ENCODE peak calls at places on chromosomes 11 and 22, in four cellular contexts. D is BE2C, O is heart left ventricle, V is body of pancreas. P is an unnamed sample. For H3K4me1, the result is how much of the 10 kb centered on the place peaks cover.

GRCh38 chr11:285021-285893 is 3.7 kb upstream of the PGGHG start:
- DNase-seq in D (no peak), O (peak), V (no peak), P (no peak)

GRCh38 chr11:36471577-36471976 is 38.5 kb downstream of the TRAF6 start:
- DNase-seq in D (no peak), O (no peak), V (no peak), P (no peak)

GRCh38 chr11:27711725-27712124 is 11.5 kb upstream of the BDNF start:
- DNase-seq in D (no peak), O (no peak), V (no peak), P (no peak)

GRCh38 chr11:71114124-71114851 is 138.1 kb downstream of the SHANK2 start:
- DNase-seq in D (no peak), O (no peak), V (no peak), P (no peak)

GRCh38 chr11:60863550-60864521 is 3.5 kb upstream of the ZP1 start:
- DNase-seq in D (no peak), O (peak), V (no peak), P (no peak)

GRCh38 chr22:17913705-17914282 is 110.6 kb downstream of the MICAL3 start:
- DNase-seq in D (no peak), O (no peak), V (no peak), P (no peak)

GRCh38 chr22:23522642-23523251 is 57.3 kb downstream of the IGLL1 start:
- DNase-seq in D (peak), O (peak), V (no peak), P (no peak)

GRCh38 chr22:40238425-40239344 is 61.0 kb downstream of the TNRC6B start:
- DNase-seq in D (no peak), O (no peak), V (no peak), P (no peak)

GRCh38 chr11:23012930-23013329 is 152.7 kb upstream of the CCDC179 start:
- DNase-seq in D (no peak), O (no peak), V (no peak), P (no peak)

GRCh38 chr11:105767945-105768344 is 158.1 kb downstream of the GRIA4 start:
- DNase-seq in D (no peak), O (no peak), V (no peak), P (no peak)

GRCh38 chr11:132610216-132610615 is 922.1 kb downstream of the OPCML start:
- DNase-seq in D (no peak), O (no peak), V (no peak), P (no peak)

GRCh38 chr11:122398167-122398566 is 257.4 kb upstream of the UBASH3B start:
- DNase-seq in D (no peak), O (no peak), V (no peak), P (peak)

GRCh38 chr11:90722552-90723190 is 499.8 kb upstream of the CHORDC1 start:
- DNase-seq in D (no peak), O (no peak), V (no peak), P (no peak)

GRCh38 chr11:57456960-57457642 is 3.2 kb upstream of the RTN4RL2 start:
- DNase-seq in D (peak), O (peak), V (peak), P (peak)

GRCh38 chr22:46635756-46636155 is 15.6 kb downstream of the GRAMD4 start:
- DNase-seq in D (no peak), O (no peak), V (no peak), P (no peak)

GRCh38 chr11:131978351-131978750 is 607.9 kb downstream of the NTM start:
- DNase-seq in D (no peak), O (no peak), V (no peak), P (no peak)

GRCh38 chr11:110761994-110762393 is 49.8 kb upstream of the ARHGAP20 start:
- DNase-seq in D (no peak), O (no peak), V (no peak), P (no peak)

GRCh38 chr11:118873804-118874203 is 9.9 kb upstream of the CXCR5 start:
- DNase-seq in D (no peak), O (no peak), V (no peak), P (no peak)
- H3K4me1 ChIP-seq in D (under half), O (under half), V (under half), P (under half)

GRCh38 chr22:50471197-50471847 is 3.5 kb downstream of the SBF1 start:
- DNase-seq in D (no peak), O (no peak), V (no peak), P (no peak)

GRCh38 chr22:50469377-50470305 is 5.2 kb downstream of the SBF1 start:
- DNase-seq in D (no peak), O (peak), V (peak), P (peak)

GRCh38 chr22:50468626-50469025 is 6.2 kb downstream of the SBF1 start:
- DNase-seq in D (no peak), O (no peak), V (no peak), P (no peak)

GRCh38 chr22:50471962-50472361 is 2.9 kb downstream of the SBF1 start:
- DNase-seq in D (no peak), O (no peak), V (no peak), P (no peak)

GRCh38 chr22:50470491-50470890 is 4.3 kb downstream of the SBF1 start:
- DNase-seq in D (no peak), O (no peak), V (no peak), P (no peak)
- H3K4me1 ChIP-seq in D (under half), O (half or more), V (half or more), P (half or more)

DNA sequence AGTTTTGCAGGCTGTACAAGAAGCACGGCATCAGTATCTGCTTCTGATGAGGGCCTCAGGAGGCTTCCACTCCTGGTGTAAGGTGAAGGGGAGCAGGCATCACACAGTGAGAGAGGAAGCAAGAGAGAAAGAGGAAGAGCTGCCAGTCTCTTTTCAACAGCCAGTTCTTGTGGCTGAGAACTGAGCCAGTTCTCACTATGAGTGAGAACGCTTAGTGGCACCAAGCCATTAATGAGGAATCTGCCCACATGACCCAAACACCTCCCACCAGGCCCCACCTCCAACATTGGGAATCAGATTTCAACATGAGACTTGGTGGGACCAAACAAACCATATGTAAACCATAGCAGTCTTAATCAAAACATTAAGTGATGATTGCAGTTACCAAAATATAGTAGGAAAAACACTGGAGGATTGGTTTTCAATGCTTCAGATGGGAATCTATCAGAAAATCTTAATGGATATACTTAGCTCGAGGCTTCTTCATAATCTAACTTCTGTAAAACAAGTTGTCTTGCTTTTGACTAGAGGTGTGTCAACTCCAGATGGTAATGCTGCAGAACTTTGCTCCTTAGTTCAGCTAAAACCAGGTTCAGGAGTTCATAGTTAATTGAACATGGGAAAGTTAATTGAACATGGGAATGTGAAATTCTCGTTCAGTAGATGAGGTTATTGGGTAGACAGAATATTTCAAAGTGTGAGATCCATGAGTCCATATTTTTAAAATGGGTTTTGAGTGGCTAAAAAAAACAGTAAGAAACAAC is 12.2 kb downstream of the FAR1 start:
- DNase-seq in D (no peak), O (peak), V (no peak), P (no peak)
- H3K4me1 ChIP-seq in D (under half), O (under half), V (under half), P (under half)

GRCh38 chr11:13291361-13291760 is 13.8 kb downstream of the BMAL1 start:
- DNase-seq in D (no peak), O (no peak), V (no peak), P (no peak)

GRCh38 chr11:13292970-13293369 is 15.4 kb downstream of the BMAL1 start:
- DNase-seq in D (no peak), O (no peak), V (no peak), P (no peak)

GRCh38 chr11:13291794-13292193 is 14.2 kb downstream of the BMAL1 start:
- DNase-seq in D (no peak), O (no peak), V (no peak), P (no peak)

GRCh38 chr11:13294771-13295579 is 17.4 kb downstream of the BMAL1 start:
- DNase-seq in D (no peak), O (no peak), V (no peak), P (no peak)

GRCh38 chr11:13294178-13294577 is 16.6 kb downstream of the BMAL1 start:
- DNase-seq in D (no peak), O (no peak), V (no peak), P (no peak)
- H3K4me1 ChIP-seq in D (under half), O (under half), V (under half), P (under half)

GRCh38 chr11:69423611-69424385 is 57.7 kb upstream of the LINC01488 start:
- DNase-seq in D (no peak), O (no peak), V (no peak), P (no peak)
- H3K4me1 ChIP-seq in D (under half), O (under half), V (under half), P (under half)

GRCh38 chr11:73241300-73241699 is 23.2 kb downstream of the P2RY2 start:
- DNase-seq in D (no peak), O (no peak), V (no peak), P (no peak)
- H3K4me1 ChIP-seq in D (under half), O (under half), V (under half), P (under half)

GRCh38 chr11:78419327-78419726 is 1.7 kb upstream of the GAB2 start:
- DNase-seq in D (no peak), O (peak), V (peak), P (peak)
- H3K4me1 ChIP-seq in D (under half), O (under half), V (under half), P (under half)

P was measured in adrenal gland.